ENCODE peak calls at places on chromosomes 11 and 22, in five cellular contexts. U is hepatocyte, N is HCT116, V is GM23248, D is K562. K is an unnamed sample.

GRCh38 chr11:65429724-65430405 is 7.3 kb downstream of the NEAT1 start:
- DNase-seq in U (peak), N (no peak), V (peak), D (no peak), K (peak)

GRCh38 chr11:43989162-43989961 is 46.9 kb downstream of the C11orf96 start:
- DNase-seq in U (no peak), N (no peak), V (no peak), D (no peak), K (no peak)

GRCh38 chr11:1943576-1943975 is 3.6 kb upstream of the MRPL23 start:
- DNase-seq in U (no peak), N (no peak), V (peak), D (no peak), K (no peak)

GRCh38 chr11:35914824-35915223 is 29.0 kb upstream of the LDLRAD3 start:
- DNase-seq in U (peak), N (no peak), V (no peak), D (no peak), K (no peak)

GRCh38 chr11:120994460-120994859 is 29.4 kb upstream of the TBCEL start:
- DNase-seq in U (no peak), N (no peak), V (no peak), D (no peak), K (no peak)

GRCh38 chr11:113375402-113375801 is 12.2 kb upstream of the ANKK1 start:
- DNase-seq in U (no peak), N (no peak), V (no peak), D (peak), K (no peak)

GRCh38 chr22:45997077-45997774 is 20.3 kb upstream of the WNT7B start:
- DNase-seq in U (peak), N (no peak), V (peak), D (peak), K (peak)

GRCh38 chr11:68978931-68979591 is 1.7 kb downstream of the MRGPRD start:
- DNase-seq in U (peak), N (no peak), V (no peak), D (no peak), K (no peak)

GRCh38 chr22:24119476-24119875 is 61.8 kb upstream of the SUSD2 start:
- DNase-seq in U (no peak), N (no peak), V (no peak), D (no peak), K (no peak)

GRCh38 chr22:41933411-41934177 is 7.0 kb upstream of the TNFRSF13C start:
- DNase-seq in U (no peak), N (no peak), V (no peak), D (no peak), K (no peak)

GRCh38 chr11:24422371-24422770 is 74.5 kb upstream of the LUZP2 start:
- DNase-seq in U (no peak), N (no peak), V (peak), D (no peak), K (peak)

GRCh38 chr11:129251067-129251466 is 58.9 kb upstream of the ARHGAP32 start:
- DNase-seq in U (no peak), N (no peak), V (peak), D (no peak), K (peak)

GRCh38 chr11:116357769-116358544 is 414.8 kb downstream of the BUD13 start:
- DNase-seq in U (peak), N (peak), V (peak), D (peak), K (peak)

GRCh38 chr11:134282121-134283045 is 6.2 kb downstream of the GLB1L3 start:
- DNase-seq in U (no peak), N (no peak), V (no peak), D (no peak), K (no peak)

GRCh38 chr11:36490026-36490806 is 19.9 kb downstream of the TRAF6 start:
- DNase-seq in U (no peak), N (no peak), V (no peak), D (no peak), K (no peak)

GRCh38 chr11:18526521-18527296 is at the start of gene TSG101:
- DNase-seq in U (peak), N (peak), V (peak), D (peak), K (peak)

GRCh38 chr22:27727673-27728451 is 73.7 kb downstream of the MN1 start:
- DNase-seq in U (no peak), N (no peak), V (no peak), D (no peak), K (no peak)

GRCh38 chr11:111736191-111736590 is 30.0 kb downstream of the PPP2R1B start:
- DNase-seq in U (no peak), N (no peak), V (peak), D (no peak), K (peak)

GRCh38 chr11:46979358-46979757 is 42.8 kb downstream of the CSTPP1 start:
- DNase-seq in U (no peak), N (no peak), V (no peak), D (no peak), K (no peak)

GRCh38 chr11:1744137-1744878 is 6.1 kb downstream of the IFITM10 start:
- DNase-seq in U (no peak), N (no peak), V (peak), D (no peak), K (no peak)

GRCh38 chr11:131463609-131464008 is 93.2 kb downstream of the NTM start:
- DNase-seq in U (no peak), N (no peak), V (peak), D (no peak), K (no peak)

GRCh38 chr22:21012446-21013407 is 2.2 kb upstream of the P2RX6 start:
- DNase-seq in U (no peak), N (no peak), V (no peak), D (no peak), K (no peak)

GRCh38 chr22:22691716-22692701 is 47.6 kb downstream of the GGTLC2 start:
- DNase-seq in U (peak), N (no peak), V (peak), D (no peak), K (no peak)

GRCh38 chr11:35555238-35555887 is 29.9 kb upstream of the PAMR1 start:
- DNase-seq in U (no peak), N (no peak), V (peak), D (no peak), K (peak)

GRCh38 chr11:72924568-72925190 is 110.5 kb downstream of the ATG16L2 start:
- DNase-seq in U (no peak), N (peak), V (peak), D (no peak), K (peak)

GRCh38 chr11:44389963-44390605 is 80.1 kb upstream of the ALX4 start:
- DNase-seq in U (no peak), N (no peak), V (no peak), D (no peak), K (no peak)

GRCh38 chr11:20080032-20080685 is 80.1 kb downstream of the DBX1 start:
- DNase-seq in U (no peak), N (no peak), V (no peak), D (peak), K (no peak)

GRCh38 chr22:47298017-47298820 is 535.8 kb downstream of the TBC1D22A start:
- DNase-seq in U (no peak), N (no peak), V (no peak), D (no peak), K (no peak)

GRCh38 chr11:2977113-2977512 is 15.0 kb downstream of the NAP1L4 start:
- DNase-seq in U (no peak), N (no peak), V (no peak), D (no peak), K (no peak)

GRCh38 chr22:42431401-42432019 is 693 bp downstream of the NFAM1 start:
- DNase-seq in U (no peak), N (no peak), V (no peak), D (no peak), K (no peak)

GRCh38 chr11:118610773-118611432 is 3.5 kb downstream of the PHLDB1 start:
- DNase-seq in U (peak), N (no peak), V (peak), D (peak), K (peak)

GRCh38 chr22:33922268-33922667 is 2.0 kb upstream of the LARGE1 start:
- DNase-seq in U (peak), N (no peak), V (peak), D (no peak), K (peak)

GRCh38 chr11:71247551-71248250 is 4.7 kb downstream of the SHANK2 start:
- DNase-seq in U (no peak), N (no peak), V (no peak), D (no peak), K (no peak)

GRCh38 chr22:25353516-25354445 is 134.3 kb downstream of the CRYBB2 start:
- DNase-seq in U (no peak), N (no peak), V (no peak), D (no peak), K (no peak)

GRCh38 chr11:110299006-110299785 is 2.8 kb upstream of the RDX start:
- DNase-seq in U (no peak), N (no peak), V (no peak), D (no peak), K (no peak)
- H3K4me3 ChIP-seq in U (no peak), N (no peak), V (no peak), D (no peak), K (no peak)

GRCh38 chr11:133086518-133086917 is 445.8 kb downstream of the OPCML start:
- DNase-seq in U (no peak), N (no peak), V (no peak), D (no peak), K (no peak)

GRCh38 chr11:133081730-133082452 is 450.4 kb downstream of the OPCML start:
- DNase-seq in U (no peak), N (no peak), V (no peak), D (no peak), K (no peak)

GRCh38 chr11:133081020-133081419 is 451.3 kb downstream of the OPCML start:
- DNase-seq in U (no peak), N (no peak), V (no peak), D (no peak), K (no peak)

GRCh38 chr11:133082453-133082781 is 449.9 kb downstream of the OPCML start:
- DNase-seq in U (peak), N (no peak), V (no peak), D (no peak), K (no peak)

GRCh38 chr11:133082851-133083488 is 449.3 kb downstream of the OPCML start:
- DNase-seq in U (peak), N (no peak), V (peak), D (peak), K (peak)
- TF ChIP-seq EZH2 in U (no peak), N (no peak), V (no peak), D (no peak), K (no peak)

GRCh38 chr11:332651-333480 is 12.2 kb upstream of the IFITM3 start:
- DNase-seq in U (no peak), N (no peak), V (no peak), D (no peak), K (no peak)

GRCh38 chr11:335779-336665 is 15.4 kb upstream of the IFITM3 start:
- DNase-seq in U (peak), N (no peak), V (no peak), D (peak), K (no peak)

GRCh38 chr11:331332-332060 is 10.8 kb upstream of the IFITM3 start:
- DNase-seq in U (no peak), N (no peak), V (no peak), D (no peak), K (no peak)

GRCh38 chr11:336666-337002 is 16.0 kb upstream of the IFITM3 start:
- DNase-seq in U (no peak), N (no peak), V (no peak), D (no peak), K (no peak)

DNA sequence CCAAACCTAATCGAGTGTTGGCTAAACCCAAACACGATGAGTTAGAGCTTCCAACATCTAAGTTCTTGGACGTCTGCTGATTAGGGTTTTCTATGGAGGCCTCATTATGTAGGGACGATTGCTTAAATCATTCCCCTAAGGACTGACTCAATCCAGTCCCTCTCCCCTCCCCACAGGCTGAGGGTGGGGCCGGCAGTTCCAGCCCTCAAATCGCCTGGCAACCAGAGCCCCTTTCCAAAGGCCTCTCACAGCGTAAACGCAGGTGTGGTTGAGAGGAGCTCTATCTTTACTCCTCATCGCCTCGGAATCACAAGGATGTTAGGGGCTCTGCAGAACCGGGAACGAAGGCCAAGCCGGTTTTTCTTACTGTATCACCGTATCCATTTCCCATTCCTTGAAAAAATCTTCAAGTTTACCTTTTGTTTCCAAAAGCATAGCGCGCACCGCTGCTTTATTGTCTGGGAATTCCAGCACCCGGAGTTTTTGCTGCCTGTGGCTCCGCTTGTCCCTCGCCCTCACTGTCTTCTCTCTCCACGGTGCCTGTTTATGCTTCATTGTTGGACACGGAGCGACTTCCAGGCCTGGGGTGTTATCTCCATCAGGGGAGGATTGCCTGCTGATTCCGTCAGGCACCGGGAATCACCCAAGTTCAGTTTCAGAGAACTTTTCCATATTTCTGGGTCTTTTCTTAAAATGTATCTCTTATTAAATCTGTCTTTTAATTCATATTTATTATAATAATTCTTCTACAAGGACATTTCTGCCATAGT is 13.8 kb upstream of the IFITM3 start:
- DNase-seq in U (peak), N (no peak), V (no peak), D (peak), K (no peak)
- H3K4me3 ChIP-seq in U (no peak), N (no peak), V (no peak), D (no peak), K (no peak)

GRCh38 chr22:37484115-37485005 is 1.8 kb downstream of the MFNG start:
- DNase-seq in U (no peak), N (no peak), V (no peak), D (no peak), K (no peak)
- TF ChIP-seq EZH2 in U (no peak), N (no peak), V (no peak), D (no peak), K (no peak)

GRCh38 chr22:36208162-36208765 is 6.7 kb upstream of the APOL4 start:
- DNase-seq in U (no peak), N (no peak), V (no peak), D (no peak), K (no peak)

GRCh38 chr22:36212896-36213295 is 11.3 kb upstream of the APOL4 start:
- DNase-seq in U (no peak), N (no peak), V (no peak), D (no peak), K (no peak)

GRCh38 chr22:36206255-36206654 is 4.6 kb upstream of the APOL4 start:
- DNase-seq in U (no peak), N (no peak), V (no peak), D (no peak), K (no peak)

GRCh38 chr22:36211237-36211881 is 9.8 kb upstream of the APOL4 start:
- DNase-seq in U (no peak), N (no peak), V (no peak), D (no peak), K (peak)

DNA sequence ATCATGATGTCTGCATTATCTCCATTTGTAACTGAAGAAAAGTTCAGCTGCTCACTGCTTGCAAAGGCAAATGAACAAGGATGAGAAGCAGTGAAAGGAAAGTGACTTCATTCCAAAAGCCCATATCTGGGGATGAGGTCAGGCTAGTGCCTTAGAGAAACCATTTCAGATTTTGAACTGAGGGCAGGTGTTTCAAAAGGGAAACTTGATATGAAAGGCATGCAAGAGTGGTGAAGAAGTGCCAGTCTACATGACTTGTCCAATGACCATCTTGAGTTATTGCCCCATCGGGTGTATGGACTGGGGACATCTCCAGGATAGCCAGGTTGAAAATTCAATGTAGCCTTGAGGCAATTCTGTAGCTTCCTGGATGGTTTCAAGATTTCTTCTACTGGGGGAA is 7.3 kb upstream of the APOL4 start:
- DNase-seq in U (no peak), N (no peak), V (no peak), D (no peak), K (no peak)
- H3K4me3 ChIP-seq in U (no peak), N (no peak), V (no peak), D (no peak), K (no peak)

DNA sequence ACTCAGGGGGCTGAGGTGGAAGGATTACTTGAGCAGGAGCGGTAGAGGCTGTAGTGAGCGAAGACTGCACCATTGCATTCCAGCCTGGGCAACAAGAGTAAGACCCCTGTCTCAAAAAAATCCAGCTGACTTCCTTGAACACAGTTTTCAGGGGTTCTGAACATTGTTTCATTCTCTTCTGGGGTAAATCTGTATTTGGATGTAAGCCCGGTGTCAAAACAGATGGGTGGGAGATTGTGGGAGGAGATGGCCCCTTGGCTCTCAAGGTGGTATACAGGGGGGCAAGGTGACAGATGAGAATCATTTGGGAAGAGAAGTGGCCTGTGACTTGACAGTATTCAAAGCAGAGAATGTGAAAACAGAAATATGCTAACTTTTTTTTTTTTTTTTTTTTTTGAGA is 4.8 kb downstream of the ESAM start:
- DNase-seq in U (no peak), N (no peak), V (no peak), D (no peak), K (no peak)
- TF ChIP-seq EZH2 in U (no peak), N (no peak), V (no peak), D (no peak), K (no peak)

GRCh38 chr11:110174645-110175310 is 81.6 kb downstream of the ZC3H12C start:
- DNase-seq in U (no peak), N (no peak), V (peak), D (no peak), K (peak)

GRCh38 chr11:110172666-110173065 is 79.5 kb downstream of the ZC3H12C start:
- DNase-seq in U (no peak), N (no peak), V (peak), D (no peak), K (no peak)

GRCh38 chr11:110177057-110177397 is 83.8 kb downstream of the ZC3H12C start:
- DNase-seq in U (no peak), N (no peak), V (no peak), D (no peak), K (no peak)

GRCh38 chr11:110176366-110177056 is 83.3 kb downstream of the ZC3H12C start:
- DNase-seq in U (no peak), N (no peak), V (peak), D (no peak), K (peak)

DNA sequence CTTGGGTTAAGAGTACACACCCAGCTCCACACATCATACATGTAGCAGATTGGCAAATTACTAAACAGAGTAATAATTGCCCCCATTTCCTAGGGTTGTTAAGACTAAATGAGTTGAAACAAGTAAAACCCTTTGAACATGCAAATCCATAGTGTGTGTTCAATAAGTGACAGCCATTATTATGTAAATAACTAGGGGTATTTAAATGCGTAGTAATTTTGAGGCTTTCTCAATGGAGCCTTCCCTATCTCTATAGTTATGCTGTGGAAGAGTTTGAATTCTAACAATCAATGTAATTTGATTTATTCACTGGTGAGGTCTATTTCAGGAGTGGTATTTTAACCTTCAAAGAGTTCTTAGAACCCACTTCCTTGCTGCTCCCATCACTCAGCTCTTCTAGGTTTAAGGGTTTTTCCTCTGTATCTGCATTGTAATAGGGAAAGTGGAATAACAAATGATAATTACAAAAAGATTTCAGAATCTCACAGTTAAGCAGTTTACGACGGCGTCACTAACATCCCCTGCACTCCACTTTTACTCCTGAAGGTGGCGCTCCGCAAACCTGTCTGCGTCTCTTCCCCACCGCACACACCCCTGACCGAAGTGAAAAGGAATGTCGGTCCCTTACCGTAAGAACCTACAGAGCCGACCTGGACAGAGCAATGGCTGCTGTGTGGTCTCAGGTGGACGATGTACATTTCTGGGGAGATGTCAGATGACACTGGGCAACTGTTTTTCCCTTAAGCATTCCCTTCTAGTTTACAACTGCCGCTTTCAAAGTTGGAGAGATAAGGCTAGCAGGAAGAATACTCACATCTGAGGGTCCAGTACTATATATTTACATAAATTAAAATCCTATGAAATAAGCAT is 80.8 kb downstream of the ZC3H12C start:
- DNase-seq in U (peak), N (peak), V (peak), D (peak), K (peak)
- H3K4me3 ChIP-seq in U (no peak), N (no peak), V (peak), D (no peak), K (no peak)